ENCODE peak calls at places on chromosome 17, in eight cellular contexts. One of them, this sample, is unnamed.

GRCh38 chr17:15418781-15419180 is 48.6 kb downstream of the CDRT4 start:
- DNase-seq in stimulated activated naive CD8-positive, alpha-beta T cell treated with anti-CD3 and anti-CD28 coated beads, Interleukin-15, Interleukin-2, amounts not matched to agents 100 U/mL and 50 U/mL, for 24 hours: no peak
- DNase-seq in activated naive CD4-positive, alpha-beta T cell treated with anti-CD3 and anti-CD28 coated beads, Interleukin-2, amount 10 ng/mL, durations not matched to agents 7 days and 5 days: no peak
- DNase-seq in NCI-H2081: no peak
- DNase-seq in HL-60: no peak
- DNase-seq in fibroblast of lung: no peak
- DNase-seq in midbrain: no peak
- DNase-seq in GM19239: no peak
- DNase-seq in this sample: no peak

GRCh38 chr17:9783012-9783411 is 8.4 kb downstream of the DHRS7C start:
- DNase-seq in stimulated activated naive CD8-positive, alpha-beta T cell treated with anti-CD3 and anti-CD28 coated beads, Interleukin-15, Interleukin-2, amounts not matched to agents 100 U/mL and 50 U/mL, for 24 hours: no peak
- DNase-seq in activated naive CD4-positive, alpha-beta T cell treated with anti-CD3 and anti-CD28 coated beads, Interleukin-2, amount 10 ng/mL, durations not matched to agents 7 days and 5 days: no peak
- DNase-seq in NCI-H2081: no peak
- DNase-seq in HL-60: no peak
- DNase-seq in fibroblast of lung: no peak
- DNase-seq in midbrain: no peak
- DNase-seq in GM19239: no peak
- DNase-seq in this sample: no peak

GRCh38 chr17:64020068-64020766 is at the start of gene ICAM2:
- DNase-seq in stimulated activated naive CD8-positive, alpha-beta T cell treated with anti-CD3 and anti-CD28 coated beads, Interleukin-15, Interleukin-2, amounts not matched to agents 100 U/mL and 50 U/mL, for 24 hours: peak; percentile 85
- DNase-seq in activated naive CD4-positive, alpha-beta T cell treated with anti-CD3 and anti-CD28 coated beads, Interleukin-2, amount 10 ng/mL, durations not matched to agents 7 days and 5 days: peak; percentile 96
- DNase-seq in NCI-H2081: no peak
- DNase-seq in HL-60: peak; percentile 63
- DNase-seq in fibroblast of lung: no peak
- DNase-seq in midbrain: no peak
- DNase-seq in GM19239: no peak
- DNase-seq in this sample: no peak

GRCh38 chr17:77476920-77477805 is 336.4 kb downstream of the SEC14L1 start:
- DNase-seq in stimulated activated naive CD8-positive, alpha-beta T cell treated with anti-CD3 and anti-CD28 coated beads, Interleukin-15, Interleukin-2, amounts not matched to agents 100 U/mL and 50 U/mL, for 24 hours: no peak
- DNase-seq in activated naive CD4-positive, alpha-beta T cell treated with anti-CD3 and anti-CD28 coated beads, Interleukin-2, amount 10 ng/mL, durations not matched to agents 7 days and 5 days: no peak
- DNase-seq in NCI-H2081: no peak
- DNase-seq in HL-60: no peak
- DNase-seq in fibroblast of lung: peak; percentile 99
- DNase-seq in midbrain: no peak
- DNase-seq in GM19239: no peak
- DNase-seq in this sample: peak; percentile 43

GRCh38 chr17:77836557-77837041 is 121.9 kb upstream of the TNRC6C start:
- DNase-seq in stimulated activated naive CD8-positive, alpha-beta T cell treated with anti-CD3 and anti-CD28 coated beads, Interleukin-15, Interleukin-2, amounts not matched to agents 100 U/mL and 50 U/mL, for 24 hours: peak; percentile 37
- DNase-seq in activated naive CD4-positive, alpha-beta T cell treated with anti-CD3 and anti-CD28 coated beads, Interleukin-2, amount 10 ng/mL, durations not matched to agents 7 days and 5 days: no peak
- DNase-seq in NCI-H2081: no peak
- DNase-seq in HL-60: no peak
- DNase-seq in fibroblast of lung: peak; percentile 15
- DNase-seq in midbrain: no peak
- DNase-seq in GM19239: no peak
- DNase-seq in this sample: no peak

GRCh38 chr17:14143678-14144077 is 74.4 kb downstream of the COX10 start:
- DNase-seq in stimulated activated naive CD8-positive, alpha-beta T cell treated with anti-CD3 and anti-CD28 coated beads, Interleukin-15, Interleukin-2, amounts not matched to agents 100 U/mL and 50 U/mL, for 24 hours: no peak
- DNase-seq in activated naive CD4-positive, alpha-beta T cell treated with anti-CD3 and anti-CD28 coated beads, Interleukin-2, amount 10 ng/mL, durations not matched to agents 7 days and 5 days: no peak
- DNase-seq in NCI-H2081: no peak
- DNase-seq in HL-60: no peak
- DNase-seq in fibroblast of lung: no peak
- DNase-seq in midbrain: no peak
- DNase-seq in GM19239: no peak
- DNase-seq in this sample: no peak

GRCh38 chr17:33750943-33751701 is 458.0 kb upstream of the ASIC2 start:
- DNase-seq in stimulated activated naive CD8-positive, alpha-beta T cell treated with anti-CD3 and anti-CD28 coated beads, Interleukin-15, Interleukin-2, amounts not matched to agents 100 U/mL and 50 U/mL, for 24 hours: peak; percentile 67
- DNase-seq in activated naive CD4-positive, alpha-beta T cell treated with anti-CD3 and anti-CD28 coated beads, Interleukin-2, amount 10 ng/mL, durations not matched to agents 7 days and 5 days: peak; percentile 81
- DNase-seq in NCI-H2081: peak; percentile 53
- DNase-seq in HL-60: peak; percentile 46
- DNase-seq in fibroblast of lung: peak; percentile 59
- DNase-seq in midbrain: peak; percentile 72
- DNase-seq in GM19239: peak; percentile 29
- DNase-seq in this sample: peak; percentile 55

GRCh38 chr17:31385428-31386285 is 5.8 kb upstream of the RAB11FIP4 start:
- DNase-seq in stimulated activated naive CD8-positive, alpha-beta T cell treated with anti-CD3 and anti-CD28 coated beads, Interleukin-15, Interleukin-2, amounts not matched to agents 100 U/mL and 50 U/mL, for 24 hours: no peak
- DNase-seq in activated naive CD4-positive, alpha-beta T cell treated with anti-CD3 and anti-CD28 coated beads, Interleukin-2, amount 10 ng/mL, durations not matched to agents 7 days and 5 days: no peak
- DNase-seq in NCI-H2081: no peak
- DNase-seq in HL-60: no peak
- DNase-seq in fibroblast of lung: no peak
- DNase-seq in midbrain: no peak
- DNase-seq in GM19239: no peak
- DNase-seq in this sample: no peak

GRCh38 chr17:4605826-4606225 is 21.5 kb downstream of the SMTNL2 start:
- DNase-seq in stimulated activated naive CD8-positive, alpha-beta T cell treated with anti-CD3 and anti-CD28 coated beads, Interleukin-15, Interleukin-2, amounts not matched to agents 100 U/mL and 50 U/mL, for 24 hours: no peak
- DNase-seq in activated naive CD4-positive, alpha-beta T cell treated with anti-CD3 and anti-CD28 coated beads, Interleukin-2, amount 10 ng/mL, durations not matched to agents 7 days and 5 days: no peak
- DNase-seq in NCI-H2081: no peak
- DNase-seq in HL-60: no peak
- DNase-seq in fibroblast of lung: peak; percentile 34
- DNase-seq in midbrain: no peak
- DNase-seq in GM19239: no peak
- DNase-seq in this sample: no peak

GRCh38 chr17:30476726-30477082 is 504 bp upstream of the GOSR1 start:
- DNase-seq in stimulated activated naive CD8-positive, alpha-beta T cell treated with anti-CD3 and anti-CD28 coated beads, Interleukin-15, Interleukin-2, amounts not matched to agents 100 U/mL and 50 U/mL, for 24 hours: peak; percentile 31
- DNase-seq in activated naive CD4-positive, alpha-beta T cell treated with anti-CD3 and anti-CD28 coated beads, Interleukin-2, amount 10 ng/mL, durations not matched to agents 7 days and 5 days: peak; percentile 23
- DNase-seq in NCI-H2081: no peak
- DNase-seq in HL-60: no peak
- DNase-seq in fibroblast of lung: no peak
- DNase-seq in midbrain: no peak
- DNase-seq in GM19239: no peak
- DNase-seq in this sample: no peak

GRCh38 chr17:49406791-49407190 is 7.9 kb downstream of the PHB1 start:
- DNase-seq in stimulated activated naive CD8-positive, alpha-beta T cell treated with anti-CD3 and anti-CD28 coated beads, Interleukin-15, Interleukin-2, amounts not matched to agents 100 U/mL and 50 U/mL, for 24 hours: no peak
- DNase-seq in activated naive CD4-positive, alpha-beta T cell treated with anti-CD3 and anti-CD28 coated beads, Interleukin-2, amount 10 ng/mL, durations not matched to agents 7 days and 5 days: no peak
- DNase-seq in NCI-H2081: no peak
- DNase-seq in HL-60: no peak
- DNase-seq in fibroblast of lung: no peak
- DNase-seq in midbrain: no peak
- DNase-seq in GM19239: no peak
- DNase-seq in this sample: no peak

GRCh38 chr17:82787081-82787848 is 35.4 kb downstream of the TBCD start:
- DNase-seq in stimulated activated naive CD8-positive, alpha-beta T cell treated with anti-CD3 and anti-CD28 coated beads, Interleukin-15, Interleukin-2, amounts not matched to agents 100 U/mL and 50 U/mL, for 24 hours: no peak
- DNase-seq in activated naive CD4-positive, alpha-beta T cell treated with anti-CD3 and anti-CD28 coated beads, Interleukin-2, amount 10 ng/mL, durations not matched to agents 7 days and 5 days: no peak
- DNase-seq in NCI-H2081: no peak
- DNase-seq in HL-60: no peak
- DNase-seq in fibroblast of lung: no peak
- DNase-seq in midbrain: peak; percentile 65
- DNase-seq in GM19239: no peak
- DNase-seq in this sample: no peak

GRCh38 chr17:68437979-68438877 is 19.1 kb downstream of the WIPI1 start:
- DNase-seq in stimulated activated naive CD8-positive, alpha-beta T cell treated with anti-CD3 and anti-CD28 coated beads, Interleukin-15, Interleukin-2, amounts not matched to agents 100 U/mL and 50 U/mL, for 24 hours: peak; percentile 49
- DNase-seq in activated naive CD4-positive, alpha-beta T cell treated with anti-CD3 and anti-CD28 coated beads, Interleukin-2, amount 10 ng/mL, durations not matched to agents 7 days and 5 days: peak; percentile 76
- DNase-seq in NCI-H2081: no peak
- DNase-seq in HL-60: peak; percentile 75
- DNase-seq in fibroblast of lung: no peak
- DNase-seq in midbrain: no peak
- DNase-seq in GM19239: peak; percentile 47
- DNase-seq in this sample: no peak

GRCh38 chr17:10089221-10089799 is 109.1 kb downstream of the GAS7 start:
- DNase-seq in stimulated activated naive CD8-positive, alpha-beta T cell treated with anti-CD3 and anti-CD28 coated beads, Interleukin-15, Interleukin-2, amounts not matched to agents 100 U/mL and 50 U/mL, for 24 hours: no peak
- DNase-seq in activated naive CD4-positive, alpha-beta T cell treated with anti-CD3 and anti-CD28 coated beads, Interleukin-2, amount 10 ng/mL, durations not matched to agents 7 days and 5 days: no peak
- DNase-seq in NCI-H2081: no peak
- DNase-seq in HL-60: peak; percentile 7
- DNase-seq in fibroblast of lung: peak; percentile 41
- DNase-seq in midbrain: no peak
- DNase-seq in GM19239: no peak
- DNase-seq in this sample: no peak

GRCh38 chr17:35546489-35546888 is 9.0 kb upstream of the SLFN12L start:
- DNase-seq in stimulated activated naive CD8-positive, alpha-beta T cell treated with anti-CD3 and anti-CD28 coated beads, Interleukin-15, Interleukin-2, amounts not matched to agents 100 U/mL and 50 U/mL, for 24 hours: no peak
- DNase-seq in activated naive CD4-positive, alpha-beta T cell treated with anti-CD3 and anti-CD28 coated beads, Interleukin-2, amount 10 ng/mL, durations not matched to agents 7 days and 5 days: no peak
- DNase-seq in NCI-H2081: no peak
- DNase-seq in HL-60: no peak
- DNase-seq in fibroblast of lung: no peak
- DNase-seq in midbrain: no peak
- DNase-seq in GM19239: no peak
- DNase-seq in this sample: no peak

GRCh38 chr17:81831957-81832607 is 1.0 kb downstream of the MCRIP1 start:
- DNase-seq in stimulated activated naive CD8-positive, alpha-beta T cell treated with anti-CD3 and anti-CD28 coated beads, Interleukin-15, Interleukin-2, amounts not matched to agents 100 U/mL and 50 U/mL, for 24 hours: peak; percentile 64
- DNase-seq in activated naive CD4-positive, alpha-beta T cell treated with anti-CD3 and anti-CD28 coated beads, Interleukin-2, amount 10 ng/mL, durations not matched to agents 7 days and 5 days: peak; percentile 74
- DNase-seq in NCI-H2081: no peak
- DNase-seq in HL-60: peak; percentile 73
- DNase-seq in fibroblast of lung: no peak
- DNase-seq in midbrain: no peak
- DNase-seq in GM19239: no peak
- DNase-seq in this sample: peak; percentile 61

GRCh38 chr17:64466019-64466735 is 17.3 kb downstream of the MILR1 start:
- DNase-seq in stimulated activated naive CD8-positive, alpha-beta T cell treated with anti-CD3 and anti-CD28 coated beads, Interleukin-15, Interleukin-2, amounts not matched to agents 100 U/mL and 50 U/mL, for 24 hours: no peak
- DNase-seq in activated naive CD4-positive, alpha-beta T cell treated with anti-CD3 and anti-CD28 coated beads, Interleukin-2, amount 10 ng/mL, durations not matched to agents 7 days and 5 days: no peak
- DNase-seq in NCI-H2081: peak; percentile 10
- DNase-seq in HL-60: no peak
- DNase-seq in fibroblast of lung: no peak
- DNase-seq in midbrain: no peak
- DNase-seq in GM19239: no peak
- DNase-seq in this sample: peak; percentile 32

GRCh38 chr17:76022973-76023899 is 3.9 kb downstream of the EVPL start:
- DNase-seq in stimulated activated naive CD8-positive, alpha-beta T cell treated with anti-CD3 and anti-CD28 coated beads, Interleukin-15, Interleukin-2, amounts not matched to agents 100 U/mL and 50 U/mL, for 24 hours: no peak
- DNase-seq in activated naive CD4-positive, alpha-beta T cell treated with anti-CD3 and anti-CD28 coated beads, Interleukin-2, amount 10 ng/mL, durations not matched to agents 7 days and 5 days: no peak
- DNase-seq in NCI-H2081: no peak
- DNase-seq in HL-60: no peak
- DNase-seq in fibroblast of lung: no peak
- DNase-seq in midbrain: no peak
- DNase-seq in GM19239: no peak
- DNase-seq in this sample: no peak

GRCh38 chr17:27551701-27552466 is 79.1 kb upstream of the LGALS9 start:
- DNase-seq in stimulated activated naive CD8-positive, alpha-beta T cell treated with anti-CD3 and anti-CD28 coated beads, Interleukin-15, Interleukin-2, amounts not matched to agents 100 U/mL and 50 U/mL, for 24 hours: no peak
- DNase-seq in activated naive CD4-positive, alpha-beta T cell treated with anti-CD3 and anti-CD28 coated beads, Interleukin-2, amount 10 ng/mL, durations not matched to agents 7 days and 5 days: no peak
- DNase-seq in NCI-H2081: no peak
- DNase-seq in HL-60: no peak
- DNase-seq in fibroblast of lung: no peak
- DNase-seq in midbrain: no peak
- DNase-seq in GM19239: no peak
- DNase-seq in this sample: no peak

GRCh38 chr17:1197379-1197778 is 17.6 kb upstream of the ABR start:
- DNase-seq in stimulated activated naive CD8-positive, alpha-beta T cell treated with anti-CD3 and anti-CD28 coated beads, Interleukin-15, Interleukin-2, amounts not matched to agents 100 U/mL and 50 U/mL, for 24 hours: peak; percentile 40
- DNase-seq in activated naive CD4-positive, alpha-beta T cell treated with anti-CD3 and anti-CD28 coated beads, Interleukin-2, amount 10 ng/mL, durations not matched to agents 7 days and 5 days: no peak
- DNase-seq in NCI-H2081: no peak
- DNase-seq in HL-60: peak; percentile 80
- DNase-seq in fibroblast of lung: peak; percentile 70
- DNase-seq in midbrain: no peak
- DNase-seq in GM19239: no peak
- DNase-seq in this sample: no peak

GRCh38 chr17:75843577-75844529 is at the start of gene UNC13D:
- DNase-seq in stimulated activated naive CD8-positive, alpha-beta T cell treated with anti-CD3 and anti-CD28 coated beads, Interleukin-15, Interleukin-2, amounts not matched to agents 100 U/mL and 50 U/mL, for 24 hours: peak; percentile 72
- DNase-seq in activated naive CD4-positive, alpha-beta T cell treated with anti-CD3 and anti-CD28 coated beads, Interleukin-2, amount 10 ng/mL, durations not matched to agents 7 days and 5 days: peak; percentile 81
- DNase-seq in NCI-H2081: no peak
- DNase-seq in HL-60: peak; percentile 93
- DNase-seq in fibroblast of lung: no peak
- DNase-seq in midbrain: no peak
- DNase-seq in GM19239: peak; percentile 80
- DNase-seq in this sample: no peak

GRCh38 chr17:62876664-62877411 is 68.7 kb upstream of the MARCHF10 start:
- DNase-seq in stimulated activated naive CD8-positive, alpha-beta T cell treated with anti-CD3 and anti-CD28 coated beads, Interleukin-15, Interleukin-2, amounts not matched to agents 100 U/mL and 50 U/mL, for 24 hours: no peak
- DNase-seq in activated naive CD4-positive, alpha-beta T cell treated with anti-CD3 and anti-CD28 coated beads, Interleukin-2, amount 10 ng/mL, durations not matched to agents 7 days and 5 days: no peak
- DNase-seq in NCI-H2081: no peak
- DNase-seq in HL-60: no peak
- DNase-seq in fibroblast of lung: peak; percentile 66
- DNase-seq in midbrain: no peak
- DNase-seq in GM19239: no peak
- DNase-seq in this sample: no peak

GRCh38 chr17:27631409-27631755 is 394 bp downstream of the LGALS9 start:
- DNase-seq in stimulated activated naive CD8-positive, alpha-beta T cell treated with anti-CD3 and anti-CD28 coated beads, Interleukin-15, Interleukin-2, amounts not matched to agents 100 U/mL and 50 U/mL, for 24 hours: peak; percentile 21
- DNase-seq in activated naive CD4-positive, alpha-beta T cell treated with anti-CD3 and anti-CD28 coated beads, Interleukin-2, amount 10 ng/mL, durations not matched to agents 7 days and 5 days: peak; percentile 43
- DNase-seq in NCI-H2081: no peak
- DNase-seq in HL-60: peak; percentile 73
- DNase-seq in fibroblast of lung: no peak
- DNase-seq in midbrain: no peak
- DNase-seq in GM19239: no peak
- DNase-seq in this sample: no peak